ENCODE peak calls at places on chromosomes 5 and 9, in seven cellular contexts. M is GM20000, V is fibroblast of gingiva, N is GM23248, B is RCC 7860, X is T-cell, Y is NCI-H1417. G is an unnamed sample.

GRCh38 chr5:73438048-73438896 is 10.3 kb downstream of the FOXD1 start:
- DNase-seq in B (no peak), X (no peak), M (no peak), V (no peak), Y (no peak), N (peak; percentile 35), G (no peak)

GRCh38 chr5:159680095-159680494 is 236.2 kb upstream of the ADRA1B start:
- DNase-seq in B (no peak), V (no peak), X (no peak), M (no peak), Y (no peak), N (no peak), G (no peak)

GRCh38 chr5:149667084-149667826 is 62.9 kb upstream of the PPARGC1B start:
- DNase-seq in B (no peak), V (no peak), Y (peak; percentile 32), N (peak; percentile 27), M (peak; percentile 74), X (no peak), G (no peak)

GRCh38 chr9:35277171-35277520 is 115.3 kb downstream of the UNC13B start:
- DNase-seq in M (no peak), B (no peak), Y (no peak), N (no peak), X (no peak), V (peak; percentile 58), G (no peak)

GRCh38 chr5:168012006-168012405 is 279.4 kb upstream of the WWC1 start:
- DNase-seq in X (no peak), B (peak; percentile 25), M (no peak), V (no peak), Y (no peak), N (no peak), G (no peak)

GRCh38 chr5:55440188-55440646 is 94.5 kb downstream of the PLPP1 start:
- DNase-seq in X (no peak), M (peak; percentile 13), N (peak; percentile 96), Y (no peak), V (peak; percentile 71), B (no peak), G (no peak)

GRCh38 chr9:121550569-121551512 is 51.2 kb upstream of the GGTA1 start:
- DNase-seq in M (peak; percentile 82), B (peak; percentile 35), X (peak; percentile 60), Y (peak; percentile 44), V (peak; percentile 39), N (peak; percentile 67), G (peak; percentile 40)

GRCh38 chr5:133389066-133389590 is 223.2 kb downstream of the FSTL4 start:
- DNase-seq in N (no peak), B (no peak), M (no peak), V (no peak), Y (no peak), X (no peak), G (no peak)

GRCh38 chr9:97484134-97484533 is 17.3 kb upstream of the TMOD1 start:
- DNase-seq in N (no peak), Y (no peak), X (no peak), M (no peak), V (no peak), B (no peak), G (no peak)

GRCh38 chr9:136026266-136026942 is 65.2 kb upstream of the UBAC1 start:
- DNase-seq in X (no peak), V (no peak), M (no peak), N (no peak), B (no peak), Y (no peak), G (no peak)

GRCh38 chr5:100516285-100516684 is 18.9 kb upstream of the FAM174A start:
- DNase-seq in Y (no peak), M (no peak), B (no peak), N (no peak), V (no peak), X (no peak), G (no peak)

GRCh38 chr5:136174021-136174659 is 18.8 kb downstream of the SMIM32 start:
- DNase-seq in B (peak; percentile 54), M (peak; percentile 52), N (peak; percentile 78), V (peak; percentile 62), X (no peak), Y (peak; percentile 5), G (no peak)

GRCh38 chr9:108748776-108749175 is 107.0 kb downstream of the ACTL7B start:
- DNase-seq in B (no peak), M (no peak), N (no peak), X (no peak), V (no peak), Y (no peak), G (no peak)

GRCh38 chr5:176514244-176514918 is 22.8 kb downstream of the RNF44 start:
- DNase-seq in V (no peak), Y (no peak), N (no peak), B (no peak), X (no peak), M (no peak), G (no peak)

GRCh38 chr9:121252104-121252851 is 15.7 kb upstream of the GSN start:
- DNase-seq in B (no peak), V (no peak), N (no peak), X (no peak), M (no peak), Y (no peak), G (no peak)

GRCh38 chr5:71564884-71565283 is 22.3 kb upstream of the MCCC2 start:
- DNase-seq in N (no peak), B (no peak), V (no peak), M (no peak), Y (no peak), X (no peak), G (no peak)

GRCh38 chr9:22131817-22132216 is 122.7 kb upstream of the CDKN2B start:
- DNase-seq in N (no peak), V (no peak), X (no peak), Y (no peak), B (no peak), M (no peak), G (no peak)

GRCh38 chr5:132465095-132465707 is 25.4 kb downstream of the IRF1 start:
- DNase-seq in Y (no peak), N (peak; percentile 36), B (no peak), V (no peak), X (no peak), M (no peak), G (no peak)

GRCh38 chr9:613771-614347 is 227.6 kb upstream of the DMRT1 start:
- DNase-seq in X (peak; percentile 1), B (peak; percentile 59), V (peak; percentile 90), M (peak; percentile 68), Y (peak; percentile 53), N (peak; percentile 92), G (no peak)

GRCh38 chr9:115614931-115615401 is 497.0 kb upstream of the TNC start:
- DNase-seq in Y (no peak), X (no peak), M (no peak), N (peak; percentile 54), V (peak; percentile 38), B (peak; percentile 44), G (no peak)

GRCh38 chr9:16154570-16155078 is 601.8 kb downstream of the CCDC171 start:
- DNase-seq in M (no peak), B (no peak), V (no peak), N (peak; percentile 66), X (no peak), Y (peak; percentile 33), G (no peak)

GRCh38 chr9:110541950-110542349 is 37.6 kb downstream of the SVEP1 start:
- DNase-seq in B (no peak), V (peak; percentile 37), M (no peak), N (peak; percentile 18), Y (no peak), X (no peak), G (no peak)

GRCh38 chr5:73596705-73597328 is 29.2 kb upstream of the ARHGEF28 start:
- DNase-seq in N (peak; percentile 61), Y (peak; percentile 8), V (no peak), X (no peak), M (no peak), B (no peak), G (no peak)

GRCh38 chr9:34823778-34824177 is 113.8 kb upstream of the CCL21 start:
- DNase-seq in N (no peak), Y (no peak), B (no peak), V (no peak), M (no peak), X (no peak), G (no peak)

GRCh38 chr5:126044111-126044668 is 379.0 kb upstream of the GRAMD2B start:
- DNase-seq in M (no peak), N (peak; percentile 40), V (peak; percentile 11), Y (peak; percentile 65), B (no peak), X (no peak), G (no peak)

GRCh38 chr5:121304838-121305237 is 546.8 kb upstream of the FTMT start:
- DNase-seq in Y (no peak), N (no peak), X (no peak), B (no peak), V (no peak), M (no peak), G (no peak)

G was measured in T follicular helper cell.